ENCODE peak calls at places on chromosomes 2 and 18, in seven cellular contexts. U, I, N, X, B, K and M are unnamed samples.

GRCh38 chr2:128439231-128440086 is 120.8 kb upstream of the HS6ST1 start:
- DNase-seq in U (no peak), I (no peak), N (no peak), X (peak), B (no peak), K (no peak), M (peak)

GRCh38 chr2:12774381-12774780 is 57.6 kb downstream of the TRIB2 start:
- DNase-seq in U (no peak), I (no peak), N (no peak), X (no peak), B (no peak), K (no peak), M (no peak)

GRCh38 chr2:168614291-168615018 is 158.4 kb downstream of the CERS6 start:
- DNase-seq in U (no peak), I (no peak), N (no peak), X (no peak), B (peak), K (no peak), M (no peak)

GRCh38 chr18:44589709-44590108 is 91.0 kb upstream of the SETBP1 start:
- DNase-seq in U (peak), I (no peak), N (no peak), X (no peak), B (peak), K (peak), M (no peak)

GRCh38 chr2:163884416-163884815 is 148.6 kb upstream of the FIGN start:
- DNase-seq in U (peak), I (no peak), N (no peak), X (no peak), B (no peak), K (no peak), M (no peak)

GRCh38 chr18:26088482-26088881 is 1.9 kb downstream of the SS18 start:
- DNase-seq in U (peak), I (no peak), N (no peak), X (no peak), B (peak), K (no peak), M (no peak)

GRCh38 chr18:30889582-30890301 is 152.8 kb downstream of the DSC3 start:
- DNase-seq in U (peak), I (no peak), N (peak), X (no peak), B (no peak), K (no peak), M (no peak)

GRCh38 chr2:198916548-198916947 is 541.2 kb downstream of the SATB2 start:
- DNase-seq in U (no peak), I (no peak), N (no peak), X (no peak), B (no peak), K (no peak), M (no peak)

GRCh38 chr2:80252294-80252986 is 52.1 kb downstream of the LRRTM1 start:
- DNase-seq in U (no peak), I (no peak), N (no peak), X (no peak), B (peak), K (no peak), M (no peak)

GRCh38 chr2:134882773-134883172 is 35.8 kb upstream of the CCNT2 start:
- DNase-seq in U (no peak), I (no peak), N (no peak), X (no peak), B (no peak), K (no peak), M (no peak)

GRCh38 chr2:3494984-3495666 is 24.2 kb downstream of the ADI1 start:
- DNase-seq in U (no peak), I (no peak), N (no peak), X (peak), B (no peak), K (no peak), M (peak)

GRCh38 chr2:239164281-239164871 is 236.4 kb downstream of the HDAC4 start:
- DNase-seq in U (peak), I (peak), N (no peak), X (no peak), B (no peak), K (no peak), M (no peak)

GRCh38 chr2:218003994-218004419 is 1.2 kb upstream of the TNS1 start:
- DNase-seq in U (peak), I (no peak), N (no peak), X (peak), B (no peak), K (no peak), M (peak)

GRCh38 chr18:40019797-40020392 is 1935.1 kb upstream of the PIK3C3 start:
- DNase-seq in U (no peak), I (no peak), N (peak), X (no peak), B (no peak), K (no peak), M (no peak)

GRCh38 chr2:1593371-1594205 is 150.7 kb downstream of the PXDN start:
- DNase-seq in U (peak), I (no peak), N (peak), X (peak), B (peak), K (peak), M (peak)

GRCh38 chr2:174771631-174772491 is 7.6 kb upstream of the CHRNA1 start:
- DNase-seq in U (peak), I (peak), N (peak), X (peak), B (peak), K (no peak), M (peak)

GRCh38 chr2:105776560-105776928 is 31.8 kb downstream of the NCK2 start:
- DNase-seq in U (no peak), I (no peak), N (no peak), X (no peak), B (no peak), K (no peak), M (no peak)

GRCh38 chr2:236769981-236770671 is 200.5 kb downstream of the ACKR3 start:
- DNase-seq in U (peak), I (no peak), N (no peak), X (no peak), B (peak), K (peak), M (no peak)

GRCh38 chr2:136424112-136424511 is 306.2 kb upstream of the CXCR4 start:
- DNase-seq in U (no peak), I (no peak), N (no peak), X (no peak), B (no peak), K (no peak), M (no peak)

GRCh38 chr18:3447035-3447894 is 2.7 kb upstream of the TGIF1 start:
- DNase-seq in U (peak), I (no peak), N (no peak), X (peak), B (peak), K (no peak), M (peak)

GRCh38 chr18:79754022-79754761 is 43.5 kb upstream of the KCNG2 start:
- DNase-seq in U (no peak), I (no peak), N (no peak), X (no peak), B (no peak), K (no peak), M (no peak)

GRCh38 chr2:238020816-238021215 is 40.0 kb upstream of the SCLY start:
- DNase-seq in U (no peak), I (no peak), N (no peak), X (no peak), B (no peak), K (no peak), M (no peak)

GRCh38 chr2:12046641-12047040 is 300.2 kb downstream of the LPIN1 start:
- DNase-seq in U (peak), I (no peak), N (peak), X (no peak), B (peak), K (peak), M (no peak)

GRCh38 chr18:23244431-23244830 is 109.1 kb downstream of the CABLES1 start:
- DNase-seq in U (no peak), I (no peak), N (no peak), X (no peak), B (no peak), K (no peak), M (no peak)

GRCh38 chr2:8421658-8422499 is 260.0 kb upstream of the ID2 start:
- DNase-seq in U (no peak), I (no peak), N (no peak), X (no peak), B (no peak), K (no peak), M (no peak)

GRCh38 chr2:221388891-221389290 is 183.2 kb downstream of the EPHA4 start:
- DNase-seq in U (no peak), I (no peak), N (no peak), X (no peak), B (no peak), K (no peak), M (no peak)

GRCh38 chr2:58594175-58594574 is 353.1 kb upstream of the FANCL start:
- DNase-seq in U (no peak), I (no peak), N (peak), X (no peak), B (peak), K (no peak), M (no peak)

GRCh38 chr2:202104286-202104870 is 31.3 kb downstream of the KIAA2012 start:
- DNase-seq in U (peak), I (peak), N (peak), X (no peak), B (no peak), K (no peak), M (no peak)

GRCh38 chr2:190607657-190608357 is 41.1 kb upstream of the NAB1 start:
- DNase-seq in U (peak), I (no peak), N (no peak), X (no peak), B (peak), K (no peak), M (no peak)

GRCh38 chr2:36835125-36835524 is 131.2 kb downstream of the STRN start:
- DNase-seq in U (no peak), I (no peak), N (no peak), X (no peak), B (no peak), K (no peak), M (no peak)

GRCh38 chr2:141271346-141271745 is 859.5 kb downstream of the LRP1B start:
- DNase-seq in U (peak), I (no peak), N (no peak), X (no peak), B (no peak), K (no peak), M (no peak)

GRCh38 chr18:6435731-6436130 is 21.0 kb upstream of the L3MBTL4 start:
- DNase-seq in U (no peak), I (no peak), N (no peak), X (no peak), B (no peak), K (no peak), M (no peak)

GRCh38 chr18:75088021-75088506 is 120.9 kb downstream of the PTGR3 start:
- DNase-seq in U (no peak), I (no peak), N (no peak), X (peak), B (no peak), K (no peak), M (no peak)

GRCh38 chr2:44706584-44707553 is 234.6 kb upstream of the SIX3 start:
- DNase-seq in U (peak), I (no peak), N (no peak), X (no peak), B (no peak), K (no peak), M (no peak)